ENCODE peak calls at places on chromosomes 7 and 10, in four cellular contexts. One of them, this sample, is unnamed.
A peak's percentile ranks its signal among the peaks of the same experiment; 100 is the strongest.

GRCh38 chr7:95511716-95512260 is 26.0 kb downstream of the ASB4 start:
- DNase-seq in kidney: no peak
- DNase-seq in colonic mucosa: peak; percentile 73
- DNase-seq in dorsolateral prefrontal cortex: peak; percentile 91
- DNase-seq in this sample: peak; percentile 55

GRCh38 chr7:132709971-132710567 is 133.8 kb upstream of the PLXNA4 start:
- DNase-seq in kidney: no peak
- DNase-seq in dorsolateral prefrontal cortex: peak; percentile 15
- DNase-seq in colonic mucosa: no peak
- DNase-seq in this sample: no peak

GRCh38 chr7:123054357-123055133 is 59.0 kb upstream of the TAS2R16 start:
- DNase-seq in dorsolateral prefrontal cortex: no peak
- DNase-seq in colonic mucosa: no peak
- DNase-seq in kidney: no peak
- DNase-seq in this sample: no peak

GRCh38 chr7:40200791-40201190 is 66.0 kb downstream of the SUGCT start:
- DNase-seq in kidney: no peak
- DNase-seq in colonic mucosa: no peak
- DNase-seq in dorsolateral prefrontal cortex: no peak
- DNase-seq in this sample: no peak

GRCh38 chr7:159020987-159021386 is 123.7 kb downstream of the VIPR2 start:
- DNase-seq in kidney: peak; percentile 44
- DNase-seq in colonic mucosa: no peak
- DNase-seq in dorsolateral prefrontal cortex: no peak
- DNase-seq in this sample: no peak

GRCh38 chr10:87605656-87606308 is 53.9 kb upstream of the PAPSS2 start:
- DNase-seq in colonic mucosa: no peak
- DNase-seq in dorsolateral prefrontal cortex: no peak
- DNase-seq in kidney: no peak
- DNase-seq in this sample: no peak

GRCh38 chr10:5070648-5071410 is 23.4 kb upstream of the AKR1C3 start:
- DNase-seq in colonic mucosa: no peak
- DNase-seq in dorsolateral prefrontal cortex: no peak
- DNase-seq in kidney: no peak
- DNase-seq in this sample: no peak

GRCh38 chr10:52391927-52392602 is 78.0 kb downstream of the DKK1 start:
- DNase-seq in colonic mucosa: no peak
- DNase-seq in dorsolateral prefrontal cortex: no peak
- DNase-seq in kidney: no peak
- DNase-seq in this sample: no peak

GRCh38 chr7:140165422-140165821 is 11.4 kb downstream of the KDM7A start:
- DNase-seq in colonic mucosa: no peak
- DNase-seq in dorsolateral prefrontal cortex: no peak
- DNase-seq in kidney: no peak
- DNase-seq in this sample: peak; percentile 57

GRCh38 chr10:42911359-42911758 is 128.8 kb downstream of the BMS1 start:
- DNase-seq in colonic mucosa: no peak
- DNase-seq in dorsolateral prefrontal cortex: no peak
- DNase-seq in kidney: no peak
- DNase-seq in this sample: no peak

GRCh38 chr10:80503584-80504157 is 34.0 kb upstream of the SH2D4B start:
- DNase-seq in kidney: no peak
- DNase-seq in dorsolateral prefrontal cortex: no peak
- DNase-seq in colonic mucosa: no peak
- DNase-seq in this sample: no peak
- H3K27ac ChIP-seq in kidney: no peak overlapping the region
- H3K27ac ChIP-seq in dorsolateral prefrontal cortex: peak overlapping the region; percentile 14
- H3K27ac ChIP-seq in colonic mucosa: peak overlapping the region; percentile 50
- H3K27ac ChIP-seq in this sample: peak overlapping the region; percentile 98

GRCh38 chr10:110220383-110220782 is 13.0 kb downstream of the MXI1 start:
- DNase-seq in dorsolateral prefrontal cortex: peak; percentile 36
- DNase-seq in kidney: no peak
- DNase-seq in colonic mucosa: no peak
- DNase-seq in this sample: no peak

GRCh38 chr10:110221044-110221720 is 13.8 kb downstream of the MXI1 start:
- DNase-seq in dorsolateral prefrontal cortex: no peak
- DNase-seq in colonic mucosa: no peak
- DNase-seq in kidney: no peak
- DNase-seq in this sample: no peak

GRCh38 chr10:110219884-110220283 is 12.5 kb downstream of the MXI1 start:
- DNase-seq in kidney: no peak
- DNase-seq in dorsolateral prefrontal cortex: no peak
- DNase-seq in colonic mucosa: no peak
- DNase-seq in this sample: no peak

GRCh38 chr10:110222896-110223675 is 15.7 kb downstream of the MXI1 start:
- DNase-seq in dorsolateral prefrontal cortex: no peak
- DNase-seq in kidney: no peak
- DNase-seq in colonic mucosa: no peak
- DNase-seq in this sample: no peak

DNA sequence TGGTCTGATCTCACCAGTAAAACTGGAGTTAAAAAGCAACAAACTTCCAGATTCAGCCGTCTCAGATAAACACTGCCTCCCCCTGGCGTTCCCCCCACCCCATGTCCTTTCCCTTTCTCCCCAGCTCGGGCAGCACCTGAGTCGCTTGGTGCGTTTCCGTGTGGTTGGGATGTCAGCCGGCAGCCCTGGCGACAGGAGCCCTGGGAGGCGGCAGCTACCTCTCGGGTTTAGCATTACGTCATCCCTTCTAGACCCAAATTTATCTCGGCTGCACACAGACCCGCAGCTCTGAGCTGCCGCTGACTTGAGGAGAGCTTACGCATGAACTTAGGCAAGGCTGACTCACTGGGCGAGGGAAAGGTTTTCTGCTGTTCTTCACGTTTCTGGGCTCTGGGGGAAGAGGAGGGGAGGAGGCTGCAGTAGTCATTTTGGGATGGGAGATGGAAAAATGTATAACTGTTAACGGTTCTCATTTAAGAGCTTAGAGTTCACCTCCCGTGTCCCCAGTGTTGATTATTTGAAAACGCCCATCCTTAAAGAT is 14.4 kb downstream of the MXI1 start:
- DNase-seq in colonic mucosa: peak; percentile 54
- DNase-seq in dorsolateral prefrontal cortex: peak; percentile 82
- DNase-seq in kidney: peak; percentile 88
- DNase-seq in this sample: peak; percentile 66
- TF ChIP-seq CTCF in colonic mucosa: no peak
- TF ChIP-seq CTCF in dorsolateral prefrontal cortex: peak; percentile 26
- TF ChIP-seq CTCF in kidney: peak; percentile 29
- TF ChIP-seq CTCF in this sample: peak; percentile 47

GRCh38 chr10:11177926-11178453 is 160.3 kb downstream of the CELF2 start:
- DNase-seq in dorsolateral prefrontal cortex: peak; percentile 48
- DNase-seq in colonic mucosa: no peak
- DNase-seq in kidney: peak; percentile 67
- DNase-seq in this sample: no peak
- H3K27ac ChIP-seq in dorsolateral prefrontal cortex: peak overlapping the region; percentile 66
- H3K27ac ChIP-seq in colonic mucosa: peak overlapping the region; percentile 46
- H3K27ac ChIP-seq in kidney: no peak overlapping the region
- H3K27ac ChIP-seq in this sample: no peak overlapping the region

GRCh38 chr7:137965942-137966624 is 35.8 kb downstream of the CREB3L2 start:
- DNase-seq in dorsolateral prefrontal cortex: no peak
- DNase-seq in kidney: no peak
- DNase-seq in colonic mucosa: no peak
- DNase-seq in this sample: no peak
- TF ChIP-seq CTCF in dorsolateral prefrontal cortex: no peak
- TF ChIP-seq CTCF in kidney: no peak
- TF ChIP-seq CTCF in colonic mucosa: no peak
- TF ChIP-seq CTCF in this sample: no peak

GRCh38 chr7:105690286-105690915 is 109.1 kb upstream of the EFCAB10 start:
- DNase-seq in kidney: no peak
- DNase-seq in dorsolateral prefrontal cortex: no peak
- DNase-seq in colonic mucosa: no peak
- DNase-seq in this sample: no peak

GRCh38 chr7:105688617-105689016 is 107.3 kb upstream of the EFCAB10 start:
- DNase-seq in kidney: no peak
- DNase-seq in dorsolateral prefrontal cortex: no peak
- DNase-seq in colonic mucosa: no peak
- DNase-seq in this sample: no peak

GRCh38 chr7:105691692-105692564 is 110.6 kb upstream of the EFCAB10 start:
- DNase-seq in colonic mucosa: peak; percentile 60
- DNase-seq in kidney: peak; percentile 82
- DNase-seq in dorsolateral prefrontal cortex: peak; percentile 52
- DNase-seq in this sample: peak; percentile 54

GRCh38 chr7:105691029-105691691 is 109.9 kb upstream of the EFCAB10 start:
- DNase-seq in kidney: no peak
- DNase-seq in colonic mucosa: no peak
- DNase-seq in dorsolateral prefrontal cortex: no peak
- DNase-seq in this sample: no peak

DNA sequence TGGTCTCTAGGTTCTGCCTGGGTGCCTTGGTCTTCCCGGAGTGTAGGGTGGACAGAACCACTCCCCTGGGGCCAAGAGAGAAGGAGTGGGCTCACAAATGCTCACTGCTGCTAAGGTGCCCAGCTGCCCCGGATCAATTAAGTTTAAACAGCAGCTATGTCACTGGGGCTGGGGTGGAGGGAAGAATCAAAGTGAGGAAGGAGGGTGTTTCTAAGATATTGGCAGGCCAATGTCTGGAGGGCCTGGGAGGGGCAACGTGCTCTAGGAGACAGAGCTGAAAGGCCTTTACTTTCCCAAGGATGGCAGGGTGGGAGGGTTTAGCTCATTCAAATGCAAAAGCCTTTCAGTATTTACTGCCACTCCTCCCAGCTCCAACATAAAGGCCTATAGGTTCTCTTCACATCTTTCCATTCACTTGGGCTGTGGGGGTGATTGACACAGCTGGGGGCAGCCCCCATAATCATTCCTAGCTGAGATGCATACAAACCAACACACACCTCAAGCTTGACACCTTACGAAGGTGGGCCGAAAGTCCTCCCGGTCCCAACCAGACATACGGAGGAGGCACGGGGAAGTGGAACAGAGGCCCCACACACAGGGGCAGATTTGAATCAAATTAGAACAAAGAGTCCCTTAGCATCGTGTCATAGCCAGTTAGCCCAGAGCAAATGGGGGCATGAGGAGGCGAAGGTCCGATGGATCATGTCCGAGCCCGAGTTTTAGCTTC is 108.0 kb upstream of the EFCAB10 start:
- DNase-seq in colonic mucosa: no peak
- DNase-seq in dorsolateral prefrontal cortex: no peak
- DNase-seq in kidney: no peak
- DNase-seq in this sample: no peak
- H3K27ac ChIP-seq in colonic mucosa: no peak overlapping the region
- H3K27ac ChIP-seq in dorsolateral prefrontal cortex: no peak overlapping the region
- H3K27ac ChIP-seq in kidney: no peak overlapping the region
- H3K27ac ChIP-seq in this sample: no peak overlapping the region

DNA sequence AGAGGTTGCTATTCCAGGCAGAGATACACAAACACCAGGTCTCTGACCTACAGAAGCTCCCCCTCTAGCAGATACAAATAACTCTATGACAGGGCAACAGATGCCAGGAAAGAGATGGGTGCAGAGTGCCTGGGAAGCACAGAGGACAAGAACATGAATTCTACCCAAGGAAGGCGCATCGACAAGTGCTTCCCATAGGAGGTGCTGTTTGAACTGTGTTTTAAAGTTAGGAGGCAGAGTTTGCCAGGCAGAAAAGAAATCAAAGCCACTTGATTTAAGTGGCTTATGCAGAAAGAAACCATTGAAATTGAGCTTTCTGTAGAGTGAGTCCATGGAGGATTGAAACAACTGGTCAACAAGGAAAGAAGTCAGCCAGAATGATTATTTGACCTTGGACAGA is 35.3 kb upstream of the EGR2 start:
- DNase-seq in kidney: no peak
- DNase-seq in colonic mucosa: no peak
- DNase-seq in dorsolateral prefrontal cortex: no peak
- DNase-seq in this sample: no peak
- TF ChIP-seq CTCF in kidney: no peak
- TF ChIP-seq CTCF in colonic mucosa: no peak
- TF ChIP-seq CTCF in dorsolateral prefrontal cortex: peak; percentile 5
- TF ChIP-seq CTCF in this sample: no peak

GRCh38 chr10:122498521-122498920 is 37.2 kb downstream of the HTRA1 start:
- DNase-seq in dorsolateral prefrontal cortex: peak; percentile 53
- DNase-seq in kidney: peak; percentile 59
- DNase-seq in colonic mucosa: no peak
- DNase-seq in this sample: no peak

GRCh38 chr10:122500194-122500593 is 38.8 kb downstream of the HTRA1 start:
- DNase-seq in kidney: no peak
- DNase-seq in colonic mucosa: no peak
- DNase-seq in dorsolateral prefrontal cortex: no peak
- DNase-seq in this sample: no peak

GRCh38 chr10:122500726-122501125 is 39.4 kb downstream of the HTRA1 start:
- DNase-seq in kidney: peak; percentile 53
- DNase-seq in dorsolateral prefrontal cortex: no peak
- DNase-seq in colonic mucosa: no peak
- DNase-seq in this sample: no peak

GRCh38 chr10:122499012-122499411 is 37.7 kb downstream of the HTRA1 start:
- DNase-seq in colonic mucosa: no peak
- DNase-seq in kidney: peak; percentile 37
- DNase-seq in dorsolateral prefrontal cortex: no peak
- DNase-seq in this sample: no peak

DNA sequence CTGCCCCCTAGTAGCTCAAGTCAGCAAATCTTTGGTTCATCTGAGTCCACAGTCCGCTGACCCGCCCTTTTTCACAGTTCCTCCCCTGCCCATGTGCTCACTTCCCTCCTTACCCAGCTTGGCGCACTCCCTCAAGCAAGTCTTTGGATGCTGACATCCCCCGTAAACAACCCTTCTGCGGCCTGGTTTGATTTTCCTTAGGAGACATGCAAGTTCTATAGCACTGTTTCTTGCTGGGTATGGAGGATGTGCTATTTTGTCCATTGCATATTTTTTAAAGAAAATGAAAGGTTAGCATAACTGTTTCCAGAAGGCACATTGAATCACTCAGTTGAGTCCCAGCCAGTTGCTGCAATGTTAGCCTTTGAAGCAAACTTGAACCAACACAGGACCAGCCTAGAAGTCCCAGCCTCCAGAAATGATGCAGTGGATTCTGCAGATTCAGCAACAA is 38.2 kb downstream of the HTRA1 start:
- DNase-seq in colonic mucosa: peak; percentile 42
- DNase-seq in dorsolateral prefrontal cortex: peak; percentile 39
- DNase-seq in kidney: peak; percentile 24
- DNase-seq in this sample: no peak
- H3K27ac ChIP-seq in colonic mucosa: no peak overlapping the region
- H3K27ac ChIP-seq in dorsolateral prefrontal cortex: peak overlapping the region; percentile 94
- H3K27ac ChIP-seq in kidney: no peak overlapping the region
- H3K27ac ChIP-seq in this sample: peak overlapping the region; percentile 70

DNA sequence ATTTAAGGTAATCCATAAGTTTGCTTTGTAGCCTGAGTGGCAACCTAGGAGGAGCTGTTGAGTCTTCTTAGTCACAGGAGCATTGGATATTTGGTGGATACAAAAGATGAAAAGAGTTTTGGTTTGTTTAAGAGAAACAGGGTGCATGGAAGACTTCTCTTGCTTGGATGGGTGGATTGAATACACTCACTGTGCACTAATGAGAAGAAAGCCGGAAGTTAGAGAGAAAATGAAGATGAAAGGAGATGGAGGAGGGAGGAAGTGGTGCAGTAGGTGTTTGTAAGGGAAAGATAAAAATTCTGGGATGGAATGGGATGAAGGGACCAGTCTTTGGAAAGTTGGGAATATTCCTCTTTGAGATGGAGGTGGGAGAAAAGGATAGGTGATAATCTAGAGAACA is 7.7 kb downstream of the MDFIC start:
- DNase-seq in colonic mucosa: no peak
- DNase-seq in dorsolateral prefrontal cortex: no peak
- DNase-seq in kidney: no peak
- DNase-seq in this sample: no peak
- TF ChIP-seq CTCF in colonic mucosa: no peak
- TF ChIP-seq CTCF in dorsolateral prefrontal cortex: no peak
- TF ChIP-seq CTCF in kidney: no peak
- TF ChIP-seq CTCF in this sample: no peak